ENCODE peak calls at places on chromosomes 13 and 19, in four cellular contexts. One of them, this sample, is unnamed.

GRCh38 chr19:459724-460511 is 915 bp downstream of the SHC2 start:
- DNase-seq in H1: no peak
- DNase-seq in neuronal stem cell: peak
- DNase-seq in mesenchymal stem cell: peak
- DNase-seq in this sample: no peak

GRCh38 chr13:25752957-25753540 is 298.8 kb downstream of the SHISA2 start:
- DNase-seq in H1: no peak
- DNase-seq in mesenchymal stem cell: peak
- DNase-seq in neuronal stem cell: no peak
- DNase-seq in this sample: no peak

GRCh38 chr13:63942372-63942771 is 2526.7 kb upstream of the PCDH20 start:
- DNase-seq in neuronal stem cell: no peak
- DNase-seq in H1: no peak
- DNase-seq in mesenchymal stem cell: peak
- DNase-seq in this sample: no peak

GRCh38 chr13:113904411-113904810 is 40.5 kb upstream of the GAS6 start:
- DNase-seq in mesenchymal stem cell: peak
- DNase-seq in neuronal stem cell: no peak
- DNase-seq in H1: no peak
- DNase-seq in this sample: no peak

GRCh38 chr19:34351382-34351802 is 13.6 kb upstream of the GPI start:
- DNase-seq in H1: no peak
- DNase-seq in neuronal stem cell: no peak
- DNase-seq in mesenchymal stem cell: no peak
- DNase-seq in this sample: no peak

GRCh38 chr13:99191900-99192399 is 8.7 kb upstream of the UBAC2 start:
- DNase-seq in mesenchymal stem cell: no peak
- DNase-seq in neuronal stem cell: no peak
- DNase-seq in H1: no peak
- DNase-seq in this sample: no peak

GRCh38 chr19:30682576-30683536 is 310.7 kb downstream of the ZNF536 start:
- DNase-seq in mesenchymal stem cell: peak
- DNase-seq in neuronal stem cell: peak
- DNase-seq in H1: no peak
- DNase-seq in this sample: peak

GRCh38 chr19:1654178-1654792 is 1.9 kb upstream of the TCF3 start:
- DNase-seq in H1: no peak
- DNase-seq in mesenchymal stem cell: no peak
- DNase-seq in neuronal stem cell: no peak
- DNase-seq in this sample: no peak

GRCh38 chr19:15316498-15316897 is 15.8 kb downstream of the BRD4 start:
- DNase-seq in H1: no peak
- DNase-seq in mesenchymal stem cell: peak
- DNase-seq in neuronal stem cell: no peak
- DNase-seq in this sample: no peak

GRCh38 chr19:35090795-35091214 is 24.8 kb upstream of the FXYD3 start:
- DNase-seq in mesenchymal stem cell: no peak
- DNase-seq in H1: no peak
- DNase-seq in neuronal stem cell: no peak
- DNase-seq in this sample: no peak

GRCh38 chr13:41465215-41465907 is 8.0 kb downstream of the RGCC start:
- DNase-seq in H1: no peak
- DNase-seq in mesenchymal stem cell: peak
- DNase-seq in neuronal stem cell: no peak
- DNase-seq in this sample: peak

GRCh38 chr13:101219609-101220265 is 196.6 kb downstream of the NALCN start:
- DNase-seq in mesenchymal stem cell: no peak
- DNase-seq in H1: no peak
- DNase-seq in neuronal stem cell: no peak
- DNase-seq in this sample: no peak

GRCh38 chr19:35755550-35756371 is 1.1 kb downstream of the HSPB6 start:
- DNase-seq in mesenchymal stem cell: peak
- DNase-seq in neuronal stem cell: no peak
- DNase-seq in H1: no peak
- DNase-seq in this sample: peak

GRCh38 chr13:104461049-104461448 is 1394.8 kb upstream of the SLC10A2 start:
- DNase-seq in mesenchymal stem cell: no peak
- DNase-seq in neuronal stem cell: peak
- DNase-seq in H1: no peak
- DNase-seq in this sample: no peak

GRCh38 chr13:21420706-21421105 is 38.4 kb downstream of the ZDHHC20 start:
- DNase-seq in neuronal stem cell: no peak
- DNase-seq in H1: no peak
- DNase-seq in mesenchymal stem cell: peak
- DNase-seq in this sample: no peak

GRCh38 chr13:41457589-41458186 is 338 bp downstream of the RGCC start:
- DNase-seq in H1: no peak
- DNase-seq in neuronal stem cell: no peak
- DNase-seq in mesenchymal stem cell: no peak
- DNase-seq in this sample: peak

GRCh38 chr13:25783480-25784081 is 268.2 kb downstream of the SHISA2 start:
- DNase-seq in neuronal stem cell: no peak
- DNase-seq in mesenchymal stem cell: no peak
- DNase-seq in H1: no peak
- DNase-seq in this sample: peak

GRCh38 chr13:109180905-109181425 is 551.6 kb downstream of the MYO16 start:
- DNase-seq in neuronal stem cell: no peak
- DNase-seq in mesenchymal stem cell: peak
- DNase-seq in H1: no peak
- DNase-seq in this sample: peak

GRCh38 chr19:38663156-38663651 is 15.8 kb downstream of the ACTN4 start:
- DNase-seq in mesenchymal stem cell: no peak
- DNase-seq in H1: no peak
- DNase-seq in neuronal stem cell: no peak
- DNase-seq in this sample: no peak

GRCh38 chr13:40121711-40122110 is 466.2 kb downstream of the COG6 start:
- DNase-seq in H1: no peak
- DNase-seq in neuronal stem cell: no peak
- DNase-seq in mesenchymal stem cell: no peak
- DNase-seq in this sample: no peak

GRCh38 chr13:24502567-24503375 is 9.8 kb downstream of the PARP4 start:
- DNase-seq in H1: no peak
- DNase-seq in mesenchymal stem cell: peak
- DNase-seq in neuronal stem cell: peak
- DNase-seq in this sample: peak

GRCh38 chr19:33634361-33635091 is 12.8 kb downstream of the CHST8 start:
- DNase-seq in mesenchymal stem cell: no peak
- DNase-seq in neuronal stem cell: no peak
- DNase-seq in H1: no peak
- DNase-seq in this sample: no peak

GRCh38 chr13:31227870-31228269 is 28.1 kb downstream of the B3GLCT start:
- DNase-seq in mesenchymal stem cell: no peak
- DNase-seq in neuronal stem cell: no peak
- DNase-seq in H1: no peak
- DNase-seq in this sample: no peak

GRCh38 chr19:17235618-17236413 is 9.8 kb downstream of the OCEL1 start:
- DNase-seq in mesenchymal stem cell: peak
- DNase-seq in neuronal stem cell: peak
- DNase-seq in H1: no peak
- DNase-seq in this sample: no peak

GRCh38 chr13:25678398-25678797 is 306.6 kb downstream of the ATP8A2 start:
- DNase-seq in mesenchymal stem cell: no peak
- DNase-seq in H1: no peak
- DNase-seq in neuronal stem cell: no peak
- DNase-seq in this sample: no peak

GRCh38 chr13:112714366-112714765 is 24.5 kb downstream of the ATP11A start:
- DNase-seq in H1: no peak
- DNase-seq in mesenchymal stem cell: no peak
- DNase-seq in neuronal stem cell: no peak
- DNase-seq in this sample: no peak
- H2BK12ac ChIP-seq in H1: peak
- H2BK12ac ChIP-seq in mesenchymal stem cell: no peak
- H2BK12ac ChIP-seq in neuronal stem cell: peak
- H2BK12ac ChIP-seq in this sample: no peak

GRCh38 chr19:19866599-19867248 is 1.0 kb downstream of the ZNF253 start:
- DNase-seq in neuronal stem cell: peak
- DNase-seq in H1: peak
- DNase-seq in mesenchymal stem cell: peak
- DNase-seq in this sample: peak
- H3K4me3 ChIP-seq in neuronal stem cell: peak
- H3K4me3 ChIP-seq in H1: peak
- H3K4me3 ChIP-seq in mesenchymal stem cell: peak
- H3K4me3 ChIP-seq in this sample: peak

DNA sequence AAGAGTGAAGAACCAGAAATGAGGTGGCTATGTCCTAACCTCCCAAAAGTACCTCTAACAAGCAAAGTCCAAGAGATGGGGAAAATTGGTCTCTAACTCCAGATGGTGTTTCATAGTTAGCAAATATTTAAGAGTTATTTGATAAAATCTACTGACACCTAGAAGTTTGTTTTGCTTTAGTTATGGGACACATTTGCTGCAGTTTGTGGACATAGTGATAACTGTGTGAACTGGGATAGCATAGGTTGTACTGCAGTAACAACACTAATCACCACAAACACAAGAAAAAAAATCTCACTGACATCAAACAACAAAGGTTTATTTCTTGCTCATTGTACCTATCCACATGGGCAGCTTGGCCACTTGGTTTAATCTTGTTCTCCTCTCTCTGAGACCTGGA is 965.0 kb upstream of the SPRY2 start:
- DNase-seq in neuronal stem cell: no peak
- DNase-seq in H1: no peak
- DNase-seq in mesenchymal stem cell: no peak
- DNase-seq in this sample: no peak
- H2BK120ac ChIP-seq in neuronal stem cell: no peak
- H2BK120ac ChIP-seq in H1: no peak
- H2BK120ac ChIP-seq in mesenchymal stem cell: no peak
- H2BK120ac ChIP-seq in this sample: no peak

GRCh38 chr19:48870048-48870447 is 1.6 kb upstream of the PLEKHA4 start:
- DNase-seq in mesenchymal stem cell: no peak
- DNase-seq in H1: no peak
- DNase-seq in neuronal stem cell: no peak
- DNase-seq in this sample: no peak

GRCh38 chr19:48874309-48875135 is 2.3 kb downstream of the PPP1R15A start:
- DNase-seq in neuronal stem cell: no peak
- DNase-seq in H1: no peak
- DNase-seq in mesenchymal stem cell: peak
- DNase-seq in this sample: peak

GRCh38 chr19:48873476-48874308 is 1.5 kb downstream of the PPP1R15A start:
- DNase-seq in H1: no peak
- DNase-seq in mesenchymal stem cell: peak
- DNase-seq in neuronal stem cell: no peak
- DNase-seq in this sample: no peak

GRCh38 chr19:48872884-48873475 is 759 bp downstream of the PPP1R15A start:
- DNase-seq in H1: peak
- DNase-seq in mesenchymal stem cell: peak
- DNase-seq in neuronal stem cell: peak
- DNase-seq in this sample: peak

DNA sequence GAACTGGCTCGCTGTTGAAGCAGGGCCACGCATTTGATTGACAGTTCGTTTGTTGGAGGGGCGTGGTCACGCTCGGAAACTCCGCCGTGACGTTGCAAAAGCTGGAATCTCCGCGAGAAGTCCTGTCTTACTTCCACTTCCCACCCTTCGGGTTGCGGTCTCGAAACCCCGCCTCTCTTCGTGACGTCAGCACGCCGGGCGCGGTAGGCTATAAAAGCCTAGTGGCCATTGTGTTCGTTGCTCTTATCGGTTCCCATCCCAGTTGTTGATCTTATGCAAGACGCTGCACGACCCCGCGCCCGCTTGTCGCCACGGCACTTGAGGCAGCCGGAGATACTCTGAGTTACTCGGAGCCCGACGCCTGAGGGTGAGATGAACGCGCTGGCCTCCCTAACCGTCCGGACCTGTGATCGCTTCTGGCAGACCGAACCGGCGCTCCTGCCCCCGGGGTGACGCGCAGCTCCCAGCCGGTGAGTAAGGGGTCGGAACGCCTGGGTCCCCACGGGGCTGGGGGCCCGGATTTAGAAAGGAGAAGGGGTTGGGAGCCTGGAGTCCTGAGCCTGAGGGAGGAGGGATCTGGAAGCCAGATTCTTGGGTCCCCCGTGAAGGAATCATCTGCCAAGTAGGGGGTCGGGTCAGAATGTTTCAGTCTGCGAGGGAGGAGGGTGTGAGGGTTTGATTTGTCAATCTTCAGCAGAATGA is at the start of gene PPP1R15A:
- DNase-seq in neuronal stem cell: peak
- DNase-seq in mesenchymal stem cell: peak
- DNase-seq in H1: peak
- DNase-seq in this sample: peak
- H2BK12ac ChIP-seq in neuronal stem cell: no peak
- H2BK12ac ChIP-seq in mesenchymal stem cell: peak
- H2BK12ac ChIP-seq in H1: peak
- H2BK12ac ChIP-seq in this sample: peak

DNA sequence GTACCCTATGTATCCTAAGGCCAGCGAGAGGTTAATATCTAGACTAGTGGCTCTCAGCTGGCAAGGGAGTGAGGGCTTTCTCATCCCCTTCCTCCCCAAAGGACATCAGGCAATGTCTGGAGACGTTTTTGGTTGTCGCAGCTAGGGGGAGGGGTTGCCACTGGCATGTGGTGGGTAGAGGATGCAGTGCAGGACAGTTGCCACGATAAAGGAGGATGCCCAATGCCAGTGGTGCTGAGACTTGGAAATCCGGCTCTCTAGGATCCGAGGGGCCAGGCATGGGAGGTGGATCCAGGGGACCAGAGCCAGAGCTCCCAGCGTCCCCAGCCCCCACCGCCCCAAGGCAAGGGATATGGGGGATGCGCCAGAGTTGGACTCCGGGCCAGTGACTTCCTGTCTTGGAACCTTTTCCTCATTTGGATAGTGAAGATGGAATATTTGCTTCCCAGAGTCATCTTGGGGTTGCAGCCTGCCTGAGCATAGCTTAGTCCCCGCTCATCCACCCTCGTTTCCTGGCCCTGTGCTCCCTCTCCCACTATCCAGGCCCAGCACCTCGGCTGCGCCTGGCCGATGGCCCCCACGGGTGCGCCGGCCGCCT is 4.9 kb downstream of the SSC5D start:
- DNase-seq in mesenchymal stem cell: no peak
- DNase-seq in neuronal stem cell: no peak
- DNase-seq in H1: no peak
- DNase-seq in this sample: no peak
- H3K4me3 ChIP-seq in mesenchymal stem cell: peak
- H3K4me3 ChIP-seq in neuronal stem cell: no peak
- H3K4me3 ChIP-seq in H1: no peak
- H3K4me3 ChIP-seq in this sample: no peak

DNA sequence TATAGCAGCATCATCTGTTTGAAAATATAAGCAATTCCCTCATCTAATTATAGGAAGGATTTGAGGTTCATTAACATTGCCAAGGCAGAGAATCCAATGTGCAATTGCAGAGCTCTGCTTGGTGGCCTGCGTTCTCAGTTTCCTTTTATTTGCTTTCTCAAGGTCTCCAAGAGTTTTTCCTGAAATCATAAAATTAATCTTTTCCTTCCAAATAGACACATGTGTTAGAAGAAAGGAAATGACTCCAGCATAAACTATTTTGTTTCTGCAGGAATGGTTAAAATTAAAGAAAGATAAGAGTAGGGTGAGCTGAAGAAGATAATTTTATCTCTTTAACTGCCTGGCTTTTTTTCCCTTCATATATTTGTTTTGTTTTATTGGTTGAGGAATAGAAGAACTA is 241.8 kb downstream of the DACH1 start:
- DNase-seq in mesenchymal stem cell: peak
- DNase-seq in neuronal stem cell: no peak
- DNase-seq in H1: no peak
- DNase-seq in this sample: no peak
- H2BK120ac ChIP-seq in mesenchymal stem cell: no peak
- H2BK120ac ChIP-seq in neuronal stem cell: no peak
- H2BK120ac ChIP-seq in H1: no peak
- H2BK120ac ChIP-seq in this sample: no peak